ENCODE peak calls at places on chromosomes 6 and 20, in nine cellular contexts. X is smooth muscle cell of the brain vasculature, D is C1 segment of cervical spinal cord, S is NCI-H1417, K is mesenchymal stem cell, P is cardiac septum, T is NCI-H1092 treated with DMSO at 0.1 percent for 48 hours, A is ascending aorta, Q is NCI-H1694. O is an unnamed sample.

GRCh38 chr6:35147101-35147885 is 6.2 kb upstream of the TCP11 start:
- DNase-seq in Q (no peak), K (no peak), A (no peak), S (no peak), X (no peak), D (no peak), T (no peak), P (no peak), O (no peak)

GRCh38 chr6:4115741-4116140 is 19.6 kb downstream of the ECI2 start:
- DNase-seq in X (no peak), A (no peak), K (no peak), Q (no peak), T (no peak), S (no peak), P (no peak), D (no peak), O (no peak)

GRCh38 chr20:37880726-37881591 is 22.0 kb upstream of the VSTM2L start:
- DNase-seq in T (peak), D (no peak), S (peak), X (no peak), K (no peak), P (peak), A (no peak), Q (no peak), O (no peak)

GRCh38 chr6:175680-176079 is 116.6 kb upstream of the DUSP22 start:
- DNase-seq in X (no peak), S (no peak), K (no peak), A (no peak), T (no peak), P (no peak), D (no peak), Q (no peak), O (no peak)

GRCh38 chr20:24657878-24658620 is 188.6 kb downstream of the SYNDIG1 start:
- DNase-seq in K (no peak), D (no peak), Q (no peak), S (no peak), A (no peak), X (peak), T (peak), P (no peak), O (no peak)

GRCh38 chr6:107716688-107717089 is 107.4 kb downstream of the SCML4 start:
- DNase-seq in A (no peak), X (no peak), S (no peak), T (no peak), K (peak), D (no peak), P (no peak), Q (no peak), O (no peak)

GRCh38 chr6:92341224-92341623 is 1078.1 kb downstream of the EPHA7 start:
- DNase-seq in D (no peak), S (no peak), Q (no peak), P (no peak), K (no peak), T (no peak), A (no peak), X (no peak), O (no peak)

GRCh38 chr20:17655286-17655651 is 26.8 kb downstream of the RRBP1 start:
- DNase-seq in A (no peak), X (no peak), S (no peak), K (no peak), D (no peak), P (peak), Q (no peak), T (no peak), O (no peak)

GRCh38 chr6:159833556-159833955 is 33.5 kb downstream of the PNLDC1 start:
- DNase-seq in S (no peak), A (peak), K (no peak), Q (no peak), P (no peak), X (no peak), D (no peak), T (no peak), O (no peak)

GRCh38 chr6:128498244-128498643 is 22.2 kb downstream of the PTPRK start:
- DNase-seq in X (no peak), T (no peak), P (no peak), K (no peak), D (no peak), S (no peak), A (no peak), Q (no peak), O (no peak)

GRCh38 chr20:43936371-43936770 is 21.7 kb downstream of the TOX2 start:
- DNase-seq in Q (no peak), T (no peak), K (no peak), P (no peak), X (no peak), D (no peak), A (no peak), S (peak), O (no peak)

GRCh38 chr20:44052166-44052565 is 134.8 kb downstream of the JPH2 start:
- DNase-seq in S (no peak), Q (no peak), X (no peak), D (no peak), T (no peak), A (no peak), K (no peak), P (no peak), O (no peak)

GRCh38 chr6:136547336-136547735 is 2.9 kb downstream of the MAP7 start:
- DNase-seq in A (no peak), D (no peak), X (no peak), T (peak), K (peak), P (no peak), S (peak), Q (peak), O (no peak)